ENCODE peak calls at places on chromosomes 1 and 21, in seven cellular contexts. S is mammary epithelial cell, C is IMR-90, A is body of pancreas, Y is breast epithelium, F is spleen, W is AG04450. U is an unnamed sample.
A peak's percentile ranks its signal among the peaks of the same experiment; 100 is the strongest.

GRCh38 chr1:172638885-172639831 is 19.7 kb upstream of the FASLG start:
- DNase-seq in A (no peak), C (peak; percentile 99), Y (peak; percentile 21), W (peak; percentile 80), S (peak; percentile 97), F (no peak), U (peak; percentile 99)

GRCh38 chr1:41482906-41483895 is 1.3 kb downstream of the EDN2 start:
- DNase-seq in A (no peak), Y (no peak), C (no peak), S (no peak), F (peak; percentile 50), W (no peak), U (no peak)

GRCh38 chr1:246647113-246647512 is 77.1 kb upstream of the SCCPDH start:
- DNase-seq in S (no peak), F (no peak), C (peak; percentile 71), A (peak; percentile 16), W (peak; percentile 33), Y (no peak), U (no peak)

GRCh38 chr1:93123141-93123783 is 44.2 kb downstream of the MTF2 start:
- DNase-seq in W (no peak), Y (no peak), A (no peak), S (no peak), C (peak; percentile 50), F (no peak), U (no peak)

GRCh38 chr1:16888806-16889178 is 7.0 kb upstream of the RNU1-2 start:
- DNase-seq in F (no peak), C (no peak), S (no peak), Y (no peak), A (no peak), W (no peak), U (no peak)

GRCh38 chr1:55231745-55232144 is 16.6 kb upstream of the USP24 start:
- DNase-seq in A (no peak), F (no peak), S (no peak), Y (no peak), C (no peak), W (no peak), U (no peak)

GRCh38 chr1:81832573-81832972 is 31.8 kb downstream of the ADGRL2 start:
- DNase-seq in F (no peak), Y (no peak), C (peak; percentile 75), W (peak; percentile 20), A (no peak), S (peak; percentile 12), U (no peak)

GRCh38 chr1:163166886-163167555 is 35.7 kb downstream of the RGS5 start:
- DNase-seq in F (no peak), S (no peak), W (no peak), C (peak; percentile 21), A (no peak), Y (no peak), U (no peak)

GRCh38 chr1:40182956-40183710 is 21.9 kb downstream of the RLF start:
- DNase-seq in C (peak; percentile 45), F (no peak), Y (no peak), W (no peak), S (no peak), A (no peak), U (peak; percentile 40)

GRCh38 chr1:168921514-168922106 is 184.9 kb upstream of the ATP1B1 start:
- DNase-seq in C (no peak), Y (no peak), F (no peak), A (no peak), W (no peak), S (no peak), U (no peak)

GRCh38 chr1:207316622-207317510 is 4.6 kb upstream of the CD55 start:
- DNase-seq in W (no peak), C (peak; percentile 10), S (peak; percentile 97), A (peak; percentile 91), Y (peak; percentile 91), F (no peak), U (peak; percentile 99)

GRCh38 chr1:115090547-115090946 is 1.2 kb upstream of the TSPAN2 start:
- DNase-seq in A (peak; percentile 35), C (peak; percentile 78), F (no peak), Y (no peak), W (no peak), S (no peak), U (no peak)

GRCh38 chr1:28518000-28518744 is 12.3 kb downstream of the RCC1 start:
- DNase-seq in W (peak; percentile 60), C (peak; percentile 81), F (peak; percentile 98), A (peak; percentile 91), S (peak; percentile 85), Y (peak; percentile 81), U (peak; percentile 68)

GRCh38 chr1:20400341-20401177 is 85.5 kb downstream of the CAMK2N1 start:
- DNase-seq in C (no peak), S (no peak), Y (peak; percentile 24), A (no peak), W (no peak), F (no peak), U (no peak)

GRCh38 chr1:116912846-116913245 is 3.1 kb downstream of the PTGFRN start:
- DNase-seq in F (no peak), W (no peak), Y (no peak), S (no peak), A (no peak), C (no peak), U (no peak)

GRCh38 chr1:25204797-25205441 is 27.4 kb downstream of the SYF2 start:
- DNase-seq in C (peak; percentile 58), W (no peak), S (peak; percentile 17), F (no peak), A (peak; percentile 18), Y (no peak), U (peak; percentile 33)

GRCh38 chr1:232793944-232794343 is 11.3 kb upstream of the MAP10 start:
- DNase-seq in S (peak; percentile 47), F (no peak), Y (no peak), C (peak; percentile 74), W (peak; percentile 34), A (peak; percentile 13), U (peak; percentile 63)

GRCh38 chr1:182206628-182207239 is 145.2 kb upstream of the ZNF648 start:
- DNase-seq in Y (peak; percentile 37), A (peak; percentile 48), C (no peak), F (no peak), W (no peak), S (no peak), U (no peak)

GRCh38 chr1:92837062-92837461 is 5.2 kb downstream of the RPL5 start:
- DNase-seq in W (no peak), F (no peak), Y (no peak), S (no peak), A (no peak), C (peak; percentile 34), U (no peak)

GRCh38 chr1:208242829-208243521 is 1.2 kb downstream of the PLXNA2 start:
- DNase-seq in Y (no peak), S (peak; percentile 45), A (no peak), F (peak; percentile 86), C (no peak), W (no peak), U (no peak)

GRCh38 chr1:119108993-119109392 is 31.5 kb downstream of the WARS2 start:
- DNase-seq in W (no peak), F (no peak), Y (no peak), C (no peak), S (no peak), A (no peak), U (no peak)

GRCh38 chr1:152495066-152495675 is 15.4 kb upstream of the LCE5A start:
- DNase-seq in W (no peak), C (no peak), F (no peak), Y (no peak), A (no peak), S (no peak), U (peak; percentile 61)

GRCh38 chr1:21574464-21575151 is 65.4 kb downstream of the ALPL start:
- DNase-seq in Y (peak; percentile 62), F (peak; percentile 82), A (no peak), C (no peak), S (peak; percentile 28), W (no peak), U (no peak)

GRCh38 chr1:11525516-11525915 is 46.6 kb downstream of the DISP3 start:
- DNase-seq in Y (no peak), S (no peak), W (no peak), A (no peak), F (no peak), C (no peak), U (no peak)

GRCh38 chr1:24475700-24476099 is 26.9 kb upstream of the RCAN3 start:
- DNase-seq in A (no peak), W (no peak), Y (no peak), S (no peak), F (no peak), C (no peak), U (no peak)

GRCh38 chr1:6280761-6281451 is 20.0 kb upstream of the GPR153 start:
- DNase-seq in A (no peak), S (no peak), Y (no peak), W (no peak), F (peak; percentile 86), C (no peak), U (no peak)

GRCh38 chr1:93349231-93350135 is 3.8 kb downstream of the DR1 start:
- DNase-seq in F (no peak), W (no peak), C (no peak), S (peak; percentile 39), A (no peak), Y (no peak), U (peak; percentile 68)

GRCh38 chr21:44845418-44846200 is 27.7 kb upstream of the SUMO3 start:
- DNase-seq in A (peak; percentile 51), S (no peak), F (peak; percentile 89), C (peak; percentile 24), W (no peak), Y (peak; percentile 50), U (no peak)
- TF ChIP-seq CTCF in A (no peak), S (peak; percentile 49), F (peak; percentile 38), C (peak; percentile 43), W (peak; percentile 44), Y (no peak), U (peak; percentile 57)

DNA sequence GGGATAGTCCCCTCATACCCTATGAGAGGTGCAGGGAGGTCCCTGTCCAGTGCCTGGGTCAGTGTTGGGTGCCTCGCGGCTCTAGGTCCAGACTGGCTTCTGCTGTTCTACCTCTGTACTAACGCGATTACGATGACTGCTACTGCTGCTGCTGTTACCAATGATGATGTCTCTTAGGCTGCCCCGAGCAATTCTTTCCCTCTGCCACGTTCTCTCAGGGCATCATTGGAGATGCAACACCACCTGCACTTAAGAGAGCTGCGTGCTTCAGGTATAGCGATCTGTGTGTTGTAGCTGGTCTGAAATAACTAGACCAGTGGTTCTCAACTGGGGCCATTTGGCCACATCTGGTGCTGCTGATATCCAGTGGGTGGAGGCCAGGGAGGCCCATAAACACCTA is 36.9 kb downstream of the KAZN start:
- DNase-seq in S (no peak), A (no peak), Y (no peak), F (no peak), W (no peak), C (no peak), U (no peak)
- H3K27me3 ChIP-seq in S (no peaks in the 10 kb centered on the region), A (no peaks in the 10 kb centered on the region), Y (no peaks in the 10 kb centered on the region), F (no peaks in the 10 kb centered on the region), W (no peaks in the 10 kb centered on the region), C (no peaks in the 10 kb centered on the region), U (no peaks in the 10 kb centered on the region)

DNA sequence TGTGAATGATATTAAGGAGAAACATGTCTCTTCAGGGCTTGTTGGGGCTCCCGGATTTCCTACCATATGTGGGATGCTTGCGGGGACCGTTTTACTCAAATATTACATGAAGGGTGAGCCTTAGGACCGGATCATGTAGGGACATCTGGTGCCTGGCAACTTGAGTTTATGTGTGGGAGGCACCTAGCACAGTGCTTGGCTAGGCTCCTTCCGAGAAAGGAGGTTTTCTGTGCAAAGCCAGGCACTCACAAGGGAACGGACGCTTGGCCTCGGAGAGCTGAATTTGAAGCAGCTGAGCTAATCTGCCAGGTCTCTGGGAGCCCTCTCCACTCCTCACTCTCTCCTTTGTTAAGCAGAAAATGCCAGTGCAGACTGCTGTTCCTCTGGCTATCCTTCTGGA is 216.4 kb upstream of the CSF3R start:
- DNase-seq in W (no peak), A (no peak), F (no peak), S (no peak), C (no peak), Y (no peak), U (no peak)
- H3K4me3 ChIP-seq in W (no peak overlapping the region), A (no peak overlapping the region), F (no peak overlapping the region), S (no peak overlapping the region), C (no peak overlapping the region), Y (no peak overlapping the region), U (no peak overlapping the region)

GRCh38 chr1:174726880-174727585 is 272.7 kb upstream of the CACYBP start:
- DNase-seq in Y (no peak), A (no peak), C (no peak), S (no peak), W (no peak), F (no peak), U (no peak)
- TF ChIP-seq CTCF in Y (no peak), A (no peak), C (no peak), S (no peak), W (no peak), F (no peak), U (no peak)